ENCODE peak calls at places on chromosomes 2 and 18, in six cellular contexts. I is stomach, N is astrocyte of the spinal cord, J is GM12865, G is IMR-90, A is adipocyte. H is an unnamed sample.

GRCh38 chr2:95267458-95268207 is 6.6 kb upstream of the PROM2 start:
- DNase-seq in J (no peak), G (peak), A (no peak), N (peak), I (no peak), H (no peak)

GRCh38 chr2:144912206-144912605 is 392.3 kb upstream of the ZEB2 start:
- DNase-seq in J (no peak), I (no peak), G (no peak), N (no peak), A (peak), H (no peak)

GRCh38 chr2:100281521-100282438 is 40.5 kb downstream of the LONRF2 start:
- DNase-seq in A (peak), G (no peak), N (peak), I (no peak), J (no peak), H (no peak)

GRCh38 chr2:201866643-201867310 is 60.4 kb downstream of the CDK15 start:
- DNase-seq in N (no peak), I (no peak), J (no peak), G (no peak), A (no peak), H (no peak)

GRCh38 chr2:224971214-224971613 is 71.1 kb downstream of the DOCK10 start:
- DNase-seq in J (peak), N (no peak), G (no peak), I (peak), A (no peak), H (no peak)

GRCh38 chr2:226057365-226057764 is 657.9 kb downstream of the NYAP2 start:
- DNase-seq in I (no peak), N (no peak), G (no peak), A (no peak), J (no peak), H (no peak)

GRCh38 chr18:5317186-5317585 is 21.7 kb upstream of the ZBTB14 start:
- DNase-seq in I (no peak), A (peak), G (no peak), N (no peak), J (no peak), H (no peak)

GRCh38 chr2:195009202-195009601 is 647.8 kb upstream of the SLC39A10 start:
- DNase-seq in N (no peak), J (no peak), A (peak), G (peak), I (no peak), H (no peak)

GRCh38 chr2:63614448-63614968 is 25.7 kb downstream of the MDH1 start:
- DNase-seq in J (no peak), A (no peak), N (peak), G (peak), I (no peak), H (no peak)

GRCh38 chr2:64214281-64215115 is 70.3 kb upstream of the PELI1 start:
- DNase-seq in A (no peak), G (no peak), N (peak), J (peak), I (no peak), H (no peak)

GRCh38 chr2:80968450-80968849 is 663.9 kb upstream of the LRRTM1 start:
- DNase-seq in J (no peak), I (no peak), A (no peak), N (no peak), G (no peak), H (no peak)

GRCh38 chr2:191051825-191052778 is 38.1 kb upstream of the STAT1 start:
- DNase-seq in I (no peak), N (peak), A (peak), J (peak), G (peak), H (no peak)

GRCh38 chr18:35141077-35141476 is 99.8 kb upstream of the ZNF397 start:
- DNase-seq in N (no peak), I (no peak), G (no peak), A (no peak), J (no peak), H (no peak)

GRCh38 chr18:53033128-53033527 is 693.1 kb downstream of the DCC start:
- DNase-seq in A (peak), I (no peak), J (no peak), N (no peak), G (no peak), H (no peak)

GRCh38 chr2:207825033-207825957 is 55.6 kb upstream of the FZD5 start:
- DNase-seq in I (peak), G (no peak), J (no peak), N (no peak), A (no peak), H (no peak)

GRCh38 chr2:218859556-218859993 is at the start of gene WNT6:
- DNase-seq in J (no peak), I (no peak), N (no peak), A (peak), G (no peak), H (no peak)

GRCh38 chr2:218858138-218858445 is 1.5 kb upstream of the WNT6 start:
- DNase-seq in J (no peak), G (no peak), N (no peak), A (no peak), I (no peak), H (no peak)

GRCh38 chr2:218859994-218860831 is 608 bp downstream of the WNT6 start:
- DNase-seq in J (no peak), A (no peak), G (no peak), N (no peak), I (no peak), H (no peak)

GRCh38 chr2:218857371-218858137 is 2.1 kb upstream of the WNT6 start:
- DNase-seq in J (no peak), I (no peak), A (no peak), N (no peak), G (no peak), H (no peak)

GRCh38 chr2:218858671-218859555 is 692 bp upstream of the WNT6 start:
- DNase-seq in A (no peak), N (no peak), I (no peak), G (no peak), J (no peak), H (no peak)
- H3K4me3 ChIP-seq in A (no peak), N (no peak), I (peak), G (no peak), J (no peak), H (no peak)

DNA sequence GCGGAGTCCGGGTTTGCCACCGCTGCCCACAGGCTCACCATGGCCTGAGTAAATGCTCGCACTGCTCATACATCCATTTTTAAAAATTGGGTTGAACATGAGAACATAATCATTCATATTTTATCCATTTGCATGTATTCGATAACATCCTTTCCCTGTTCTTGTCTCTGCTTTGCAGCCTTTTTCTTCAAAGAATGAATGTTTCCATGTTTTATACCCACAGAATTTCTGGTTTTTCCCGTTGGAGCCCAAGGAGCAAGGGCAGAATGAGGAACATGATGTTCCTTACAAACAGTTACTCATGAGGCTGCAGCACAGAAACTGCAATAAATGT is 146.5 kb downstream of the CCDC74A start:
- DNase-seq in A (no peak), N (no peak), J (no peak), I (no peak), G (no peak), H (no peak)
- H3K4me3 ChIP-seq in A (peak), N (no peak), J (no peak), I (no peak), G (no peak), H (peak)

DNA sequence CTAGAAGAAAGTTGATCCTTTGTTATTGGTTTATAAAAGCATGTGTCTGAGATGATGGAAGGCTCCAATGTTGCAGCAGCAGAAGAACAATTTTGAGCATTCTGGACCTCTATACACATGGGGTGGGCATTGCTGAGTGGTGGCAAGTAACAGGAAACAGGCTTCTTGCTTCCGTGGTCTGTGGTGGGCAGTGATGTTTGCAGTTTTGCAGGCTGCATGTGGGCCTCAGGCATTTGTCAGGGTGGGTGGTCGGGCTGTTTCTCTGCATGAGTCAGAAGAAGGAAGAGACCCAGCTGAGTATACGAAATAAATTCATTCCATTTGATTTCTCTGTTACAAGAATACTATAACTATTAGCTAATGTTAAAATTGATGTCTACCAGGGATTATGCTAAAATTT is 239.5 kb upstream of the COL3A1 start:
- DNase-seq in G (peak), I (no peak), A (no peak), J (no peak), N (peak), H (no peak)
- H3K4me3 ChIP-seq in G (no peak), I (no peak), A (no peak), J (no peak), N (no peak), H (no peak)

DNA sequence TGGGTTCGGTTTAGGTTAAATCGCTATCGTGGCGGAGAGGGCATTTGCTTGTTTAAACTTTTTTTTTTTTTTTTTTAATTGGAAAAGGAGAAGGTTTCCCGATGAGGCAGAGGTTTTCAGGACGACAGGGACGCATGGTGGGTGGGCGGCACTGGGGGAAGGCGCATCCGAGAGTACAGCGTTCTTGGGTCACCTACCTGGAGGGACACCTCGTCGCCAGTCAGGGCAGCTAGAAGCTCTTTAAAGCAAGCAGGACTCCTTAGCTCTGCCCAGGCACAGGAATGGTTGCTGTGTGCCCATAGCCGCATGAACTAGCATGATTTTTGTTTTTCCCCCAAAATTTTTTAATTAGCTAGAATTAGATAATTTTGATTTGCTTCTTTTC is 444 bp downstream of the LDLRAD4 start:
- DNase-seq in G (no peak), N (no peak), I (no peak), A (no peak), J (no peak), H (no peak)
- H3K4me3 ChIP-seq in G (no peak), N (no peak), I (peak), A (no peak), J (no peak), H (peak)

H was measured in CD8-positive, alpha-beta T cell.